ENCODE peak calls at places on chromosomes 16 and 17, in six cellular contexts. F is neuronal stem cell, I is M059J, B is stromal cell of bone marrow, N is kidney, J is right cardiac atrium. Z is an unnamed sample.

GRCh38 chr16:86709902-86710601 is 131.7 kb downstream of the FOXL1 start:
- DNase-seq in F (no peak), I (no peak), N (no peak), J (no peak), B (no peak), Z (no peak)

GRCh38 chr16:79972053-79972704 is 371.6 kb upstream of the MAF start:
- DNase-seq in N (no peak), J (no peak), B (no peak), I (peak), F (no peak), Z (no peak)

GRCh38 chr16:15900357-15900756 is 12.0 kb upstream of the CEP20 start:
- DNase-seq in J (no peak), B (no peak), F (no peak), I (no peak), N (no peak), Z (no peak)

GRCh38 chr16:53901396-53901795 is 197.4 kb downstream of the FTO start:
- DNase-seq in J (no peak), B (no peak), I (no peak), F (no peak), N (no peak), Z (no peak)

GRCh38 chr17:48719642-48720262 is 2.6 kb downstream of the PRAC1 start:
- DNase-seq in J (no peak), B (no peak), I (no peak), F (no peak), N (no peak), Z (no peak)

GRCh38 chr16:89201467-89202377 is 1.4 kb upstream of the SLC22A31 start:
- DNase-seq in N (peak), F (peak), I (no peak), B (no peak), J (peak), Z (peak)

GRCh38 chr17:57697891-57698708 is 47.0 kb downstream of the CCDC182 start:
- DNase-seq in J (no peak), N (no peak), F (no peak), B (no peak), I (no peak), Z (no peak)

GRCh38 chr16:79316004-79316458 is 284.5 kb downstream of the MAF start:
- DNase-seq in B (no peak), I (no peak), J (no peak), N (no peak), F (no peak), Z (no peak)

GRCh38 chr16:81315271-81316175 is 761 bp downstream of the GAN start:
- DNase-seq in N (peak), J (peak), I (peak), B (peak), F (peak), Z (peak)

GRCh38 chr17:37824534-37825485 is 80.0 kb upstream of the HNF1B start:
- DNase-seq in J (no peak), N (peak), B (no peak), F (no peak), I (peak), Z (peak)

GRCh38 chr17:82984751-82985435 is 94.5 kb upstream of the METRNL start:
- DNase-seq in B (no peak), N (peak), J (no peak), F (no peak), I (peak), Z (no peak)

GRCh38 chr17:61408151-61409041 is 8.8 kb downstream of the TBX2 start:
- DNase-seq in I (no peak), N (peak), B (no peak), F (no peak), J (peak), Z (no peak)

GRCh38 chr16:88759245-88759975 is 25.6 kb downstream of the PIEZO1 start:
- DNase-seq in F (no peak), J (no peak), I (no peak), N (no peak), B (no peak), Z (no peak)

Z was measured in ELR.